ENCODE peak calls at places on chromosomes 3 and 15, in four cellular contexts. One of them, this sample, is unnamed.

GRCh38 chr15:59691194-59691805 is 2.2 kb upstream of the BNIP2 start:
- DNase-seq in fibroblast of lung: peak
- DNase-seq in progenitor cell of endocrine pancreas: no peak
- DNase-seq in lung: no peak
- DNase-seq in this sample: peak

GRCh38 chr3:41836360-41837134 is 125.4 kb downstream of the ULK4 start:
- DNase-seq in fibroblast of lung: no peak
- DNase-seq in progenitor cell of endocrine pancreas: no peak
- DNase-seq in lung: no peak
- DNase-seq in this sample: no peak

GRCh38 chr3:127074900-127075360 is 92.0 kb downstream of the PLXNA1 start:
- DNase-seq in fibroblast of lung: peak
- DNase-seq in progenitor cell of endocrine pancreas: no peak
- DNase-seq in lung: no peak
- DNase-seq in this sample: no peak

GRCh38 chr3:76970006-76970680 is 69.8 kb upstream of the ROBO2 start:
- DNase-seq in lung: no peak
- DNase-seq in fibroblast of lung: no peak
- DNase-seq in progenitor cell of endocrine pancreas: no peak
- DNase-seq in this sample: no peak

GRCh38 chr3:186247821-186248814 is 113.9 kb downstream of the DGKG start:
- DNase-seq in lung: no peak
- DNase-seq in fibroblast of lung: no peak
- DNase-seq in progenitor cell of endocrine pancreas: no peak
- DNase-seq in this sample: no peak

GRCh38 chr15:63079938-63080626 is 37.5 kb downstream of the TPM1 start:
- DNase-seq in lung: no peak
- DNase-seq in progenitor cell of endocrine pancreas: no peak
- DNase-seq in fibroblast of lung: no peak
- DNase-seq in this sample: no peak

GRCh38 chr3:66557166-66557565 is 56.3 kb upstream of the LRIG1 start:
- DNase-seq in lung: no peak
- DNase-seq in fibroblast of lung: no peak
- DNase-seq in progenitor cell of endocrine pancreas: no peak
- DNase-seq in this sample: no peak

GRCh38 chr15:45434168-45434567 is 55.8 kb upstream of the GATM start:
- DNase-seq in progenitor cell of endocrine pancreas: no peak
- DNase-seq in fibroblast of lung: peak
- DNase-seq in lung: no peak
- DNase-seq in this sample: no peak

GRCh38 chr3:29973763-29974162 is 632.6 kb upstream of the TGFBR2 start:
- DNase-seq in fibroblast of lung: no peak
- DNase-seq in progenitor cell of endocrine pancreas: no peak
- DNase-seq in lung: no peak
- DNase-seq in this sample: no peak

GRCh38 chr3:186049001-186049400 is 59.9 kb downstream of the ETV5 start:
- DNase-seq in fibroblast of lung: no peak
- DNase-seq in lung: no peak
- DNase-seq in progenitor cell of endocrine pancreas: no peak
- DNase-seq in this sample: no peak

GRCh38 chr3:188929138-188929537 is 242.6 kb upstream of the TPRG1 start:
- DNase-seq in lung: no peak
- DNase-seq in fibroblast of lung: no peak
- DNase-seq in progenitor cell of endocrine pancreas: no peak
- DNase-seq in this sample: no peak

GRCh38 chr3:58009026-58009748 is 965 bp downstream of the FLNB start:
- DNase-seq in fibroblast of lung: no peak
- DNase-seq in lung: peak
- DNase-seq in progenitor cell of endocrine pancreas: peak
- DNase-seq in this sample: no peak

GRCh38 chr3:38084969-38085942 is 46.2 kb downstream of the DLEC1 start:
- DNase-seq in fibroblast of lung: no peak
- DNase-seq in progenitor cell of endocrine pancreas: no peak
- DNase-seq in lung: no peak
- DNase-seq in this sample: no peak

GRCh38 chr3:112333002-112333385 is at the start of gene CD200:
- DNase-seq in progenitor cell of endocrine pancreas: peak
- DNase-seq in fibroblast of lung: peak
- DNase-seq in lung: peak
- DNase-seq in this sample: peak

GRCh38 chr15:82624008-82624407 is 23.2 kb downstream of the CPEB1 start:
- DNase-seq in fibroblast of lung: no peak
- DNase-seq in lung: no peak
- DNase-seq in progenitor cell of endocrine pancreas: no peak
- DNase-seq in this sample: no peak

GRCh38 chr3:133209871-133210550 is 171.8 kb downstream of the TMEM108 start:
- DNase-seq in lung: no peak
- DNase-seq in progenitor cell of endocrine pancreas: no peak
- DNase-seq in fibroblast of lung: peak
- DNase-seq in this sample: no peak

GRCh38 chr3:52892290-52892624 is 5.1 kb downstream of the STIMATE start:
- DNase-seq in lung: no peak
- DNase-seq in progenitor cell of endocrine pancreas: no peak
- DNase-seq in fibroblast of lung: no peak
- DNase-seq in this sample: no peak

GRCh38 chr3:13881536-13882410 is 1.9 kb upstream of the WNT7A start:
- DNase-seq in lung: no peak
- DNase-seq in progenitor cell of endocrine pancreas: no peak
- DNase-seq in fibroblast of lung: no peak
- DNase-seq in this sample: peak

GRCh38 chr3:71541313-71541712 is 42.2 kb downstream of the FOXP1 start:
- DNase-seq in progenitor cell of endocrine pancreas: no peak
- DNase-seq in lung: no peak
- DNase-seq in fibroblast of lung: peak
- DNase-seq in this sample: no peak

GRCh38 chr15:57216288-57216687 is 160.0 kb upstream of the CGNL1 start:
- DNase-seq in progenitor cell of endocrine pancreas: no peak
- DNase-seq in lung: no peak
- DNase-seq in fibroblast of lung: peak
- DNase-seq in this sample: no peak

GRCh38 chr3:171865191-171865865 is 22.2 kb downstream of the TMEM212 start:
- DNase-seq in progenitor cell of endocrine pancreas: no peak
- DNase-seq in fibroblast of lung: no peak
- DNase-seq in lung: no peak
- DNase-seq in this sample: no peak

GRCh38 chr3:168060317-168060716 is 35.4 kb downstream of the GOLIM4 start:
- DNase-seq in fibroblast of lung: no peak
- DNase-seq in progenitor cell of endocrine pancreas: no peak
- DNase-seq in lung: no peak
- DNase-seq in this sample: no peak

GRCh38 chr3:129120254-129121004 is 1.2 kb downstream of the RAB43 start:
- DNase-seq in progenitor cell of endocrine pancreas: peak
- DNase-seq in lung: peak
- DNase-seq in fibroblast of lung: peak
- DNase-seq in this sample: peak

GRCh38 chr3:70990190-70990589 is 593.3 kb downstream of the FOXP1 start:
- DNase-seq in fibroblast of lung: no peak
- DNase-seq in progenitor cell of endocrine pancreas: no peak
- DNase-seq in lung: no peak
- DNase-seq in this sample: no peak

GRCh38 chr3:11090551-11090950 is 63.7 kb upstream of the HRH1 start:
- DNase-seq in lung: no peak
- DNase-seq in fibroblast of lung: no peak
- DNase-seq in progenitor cell of endocrine pancreas: no peak
- DNase-seq in this sample: no peak

GRCh38 chr15:98896002-98896721 is 111.4 kb downstream of the PGPEP1L start:
- DNase-seq in lung: no peak
- DNase-seq in progenitor cell of endocrine pancreas: no peak
- DNase-seq in fibroblast of lung: peak
- DNase-seq in this sample: no peak

GRCh38 chr15:99708563-99708962 is 24.7 kb downstream of the LYSMD4 start:
- DNase-seq in lung: peak
- DNase-seq in fibroblast of lung: peak
- DNase-seq in progenitor cell of endocrine pancreas: no peak
- DNase-seq in this sample: peak

GRCh38 chr3:110384601-110385000 is 687.0 kb upstream of the NECTIN3 start:
- DNase-seq in lung: no peak
- DNase-seq in fibroblast of lung: peak
- DNase-seq in progenitor cell of endocrine pancreas: no peak
- DNase-seq in this sample: no peak

GRCh38 chr3:139310474-139310933 is 33.3 kb upstream of the MRPS22 start:
- DNase-seq in fibroblast of lung: peak
- DNase-seq in lung: no peak
- DNase-seq in progenitor cell of endocrine pancreas: no peak
- DNase-seq in this sample: no peak

GRCh38 chr3:72821170-72821781 is 27.0 kb downstream of the SHQ1 start:
- DNase-seq in fibroblast of lung: peak
- DNase-seq in progenitor cell of endocrine pancreas: no peak
- DNase-seq in lung: no peak
- DNase-seq in this sample: no peak

GRCh38 chr15:66041276-66041675 is 172.0 kb downstream of the RAB11A start:
- DNase-seq in progenitor cell of endocrine pancreas: no peak
- DNase-seq in fibroblast of lung: no peak
- DNase-seq in lung: no peak
- DNase-seq in this sample: no peak

GRCh38 chr15:34039506-34040123 is 611 bp upstream of the AVEN start:
- DNase-seq in lung: no peak
- DNase-seq in fibroblast of lung: peak
- DNase-seq in progenitor cell of endocrine pancreas: no peak
- DNase-seq in this sample: no peak

GRCh38 chr15:74302821-74303359 is 64.6 kb downstream of the CYP11A1 start:
- DNase-seq in progenitor cell of endocrine pancreas: peak
- DNase-seq in fibroblast of lung: no peak
- DNase-seq in lung: peak
- DNase-seq in this sample: no peak

GRCh38 chr3:77296527-77296926 is 256.6 kb downstream of the ROBO2 start:
- DNase-seq in fibroblast of lung: no peak
- DNase-seq in lung: no peak
- DNase-seq in progenitor cell of endocrine pancreas: no peak
- DNase-seq in this sample: no peak

DNA sequence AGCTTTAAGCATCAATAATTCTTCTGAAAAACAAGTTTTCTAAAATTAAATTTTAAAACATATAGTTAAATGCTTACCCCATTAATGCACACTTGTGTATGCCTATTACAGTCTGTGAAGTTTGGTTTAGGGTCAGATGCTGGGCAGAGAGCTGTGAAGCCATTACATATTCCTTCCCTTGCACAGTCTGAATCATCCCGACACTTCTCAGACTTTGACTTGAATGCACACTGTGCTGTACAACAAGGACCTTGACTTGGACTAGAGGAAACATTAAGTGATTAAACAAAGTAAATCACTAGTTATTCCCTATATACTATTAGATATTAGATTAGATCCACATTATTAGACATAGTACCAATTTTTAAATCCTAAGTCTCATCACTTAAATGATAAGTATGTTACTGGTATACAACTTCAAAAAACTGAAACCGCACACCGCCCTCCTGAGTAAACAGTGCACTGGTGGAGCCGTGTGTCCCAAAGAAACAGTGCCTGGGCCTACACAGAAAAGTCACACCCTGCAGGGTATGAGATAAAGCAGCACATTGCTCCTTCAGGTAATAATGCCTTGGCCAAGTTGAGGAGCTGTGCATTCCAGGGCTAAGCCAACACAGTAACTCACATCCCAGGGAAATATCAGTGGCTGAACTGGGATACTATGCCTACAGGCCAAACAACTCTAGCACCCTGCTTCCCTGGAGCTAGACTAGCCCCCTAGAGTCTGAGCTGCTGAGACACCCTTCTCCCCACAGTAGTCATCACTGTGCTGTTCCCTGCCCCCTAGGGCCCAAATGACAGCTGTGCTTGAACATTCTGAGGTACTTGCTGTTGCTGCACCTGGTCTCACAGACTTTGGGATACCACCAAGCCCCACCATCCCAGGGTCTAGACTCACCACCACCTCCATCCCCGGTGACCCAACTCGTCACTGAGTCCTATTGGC is 137.5 kb downstream of the ADAM10 start:
- DNase-seq in lung: no peak
- DNase-seq in progenitor cell of endocrine pancreas: no peak
- DNase-seq in fibroblast of lung: no peak
- DNase-seq in this sample: no peak
- TF ChIP-seq CTCF in lung: no peak
- TF ChIP-seq CTCF in progenitor cell of endocrine pancreas: no peak
- TF ChIP-seq CTCF in fibroblast of lung: no peak
- TF ChIP-seq CTCF in this sample: no peak

DNA sequence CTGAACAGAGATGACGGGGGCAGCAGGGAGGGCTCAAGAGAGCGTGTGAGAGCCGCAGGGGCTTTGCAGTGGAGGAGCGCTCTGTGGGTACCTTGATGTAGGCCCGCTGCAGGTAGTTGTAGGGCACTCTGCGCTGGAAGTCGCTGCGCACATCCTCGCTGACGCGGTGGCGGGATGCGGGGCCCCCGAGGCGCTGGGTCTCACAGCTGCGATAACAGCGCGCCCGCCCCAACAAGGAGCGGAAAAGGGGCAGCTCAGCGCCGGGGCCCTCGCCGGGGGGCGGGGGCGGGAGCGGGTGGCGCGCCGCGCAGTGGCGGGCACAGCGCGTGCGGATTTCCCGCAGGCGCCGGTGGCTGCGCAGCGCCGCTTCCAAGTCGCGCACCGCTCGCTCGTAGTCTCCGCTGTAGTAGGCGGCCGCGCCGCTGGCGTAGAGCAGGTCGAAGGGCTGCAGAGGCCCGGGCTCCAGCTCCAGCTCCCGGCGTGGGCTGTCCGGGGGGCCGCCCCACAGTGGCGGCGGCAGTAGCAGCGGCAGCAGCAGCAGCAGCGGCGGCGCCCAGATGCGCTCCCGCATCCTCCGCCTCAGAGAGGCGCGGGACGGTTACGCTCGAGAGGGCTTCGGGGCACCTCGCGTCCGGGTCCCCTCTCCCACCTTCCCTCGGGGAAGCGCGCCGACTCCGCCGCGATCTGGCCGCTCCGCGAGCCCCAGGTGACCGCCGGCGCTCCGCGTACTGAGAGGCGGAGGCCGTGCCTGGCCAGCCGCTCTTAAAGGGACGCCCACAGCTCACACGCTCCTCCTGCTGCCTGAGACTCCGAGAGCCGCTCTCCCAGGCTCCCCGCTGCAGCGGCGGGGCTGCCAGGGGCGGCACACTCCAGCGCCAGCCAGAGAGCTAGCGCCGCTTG is at the start of gene P3H2:
- DNase-seq in lung: peak
- DNase-seq in fibroblast of lung: peak
- DNase-seq in progenitor cell of endocrine pancreas: peak
- DNase-seq in this sample: peak
- TF ChIP-seq CTCF in lung: no peak
- TF ChIP-seq CTCF in fibroblast of lung: peak
- TF ChIP-seq CTCF in progenitor cell of endocrine pancreas: peak
- TF ChIP-seq CTCF in this sample: peak

DNA sequence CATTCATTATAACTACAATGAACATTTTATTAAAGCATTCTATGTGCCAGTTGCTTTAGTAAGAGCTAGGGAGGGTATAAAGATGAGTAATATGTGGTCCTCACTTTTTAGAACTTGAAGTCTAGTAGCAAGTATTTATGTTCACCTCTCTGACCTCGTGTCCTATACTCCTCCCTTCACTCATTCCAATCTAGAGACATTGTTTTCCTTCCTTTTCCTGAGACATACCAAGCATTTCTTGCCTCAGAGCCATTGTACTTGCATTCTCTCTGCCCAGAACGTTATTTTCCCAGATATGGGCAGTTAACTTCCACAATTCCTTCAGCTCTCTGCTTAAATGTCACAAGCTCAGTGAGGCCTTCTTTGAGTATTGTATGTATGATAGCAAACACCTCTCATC is 408.6 kb downstream of the PDCD6IP start:
- DNase-seq in fibroblast of lung: no peak
- DNase-seq in progenitor cell of endocrine pancreas: no peak
- DNase-seq in lung: no peak
- DNase-seq in this sample: no peak
- TF ChIP-seq CTCF in fibroblast of lung: no peak
- TF ChIP-seq CTCF in progenitor cell of endocrine pancreas: no peak
- TF ChIP-seq CTCF in lung: no peak
- TF ChIP-seq CTCF in this sample: no peak

GRCh38 chr15:64396790-64397189 is 9.2 kb downstream of the TRIP4 start:
- DNase-seq in fibroblast of lung: no peak
- DNase-seq in lung: no peak
- DNase-seq in progenitor cell of endocrine pancreas: no peak
- DNase-seq in this sample: no peak
- TF ChIP-seq CTCF in fibroblast of lung: no peak
- TF ChIP-seq CTCF in lung: no peak
- TF ChIP-seq CTCF in progenitor cell of endocrine pancreas: no peak
- TF ChIP-seq CTCF in this sample: no peak